ENCODE peak calls at places on chromosomes 11 and 22, in four cellular contexts. One of them, this sample, is unnamed.

GRCh38 chr22:44088976-44089570 is 65.0 kb downstream of the PARVB start:
- DNase-seq in CD8-positive, alpha-beta memory T cell: no peak
- DNase-seq in OCI-LY7: no peak
- DNase-seq in cardiac septum: no peak
- DNase-seq in this sample: no peak

GRCh38 chr11:125376117-125376516 is 119.9 kb downstream of the FEZ1 start:
- DNase-seq in CD8-positive, alpha-beta memory T cell: no peak
- DNase-seq in OCI-LY7: no peak
- DNase-seq in cardiac septum: peak; percentile 87
- DNase-seq in this sample: no peak

GRCh38 chr11:65773784-65774411 is 6.9 kb downstream of the AP5B1 start:
- DNase-seq in CD8-positive, alpha-beta memory T cell: no peak
- DNase-seq in OCI-LY7: peak; percentile 38
- DNase-seq in cardiac septum: no peak
- DNase-seq in this sample: no peak

GRCh38 chr22:48712558-48712957 is 1115.1 kb downstream of the BRD1 start:
- DNase-seq in CD8-positive, alpha-beta memory T cell: no peak
- DNase-seq in OCI-LY7: no peak
- DNase-seq in cardiac septum: peak; percentile 49
- DNase-seq in this sample: no peak

GRCh38 chr11:2574043-2574552 is 125.7 kb downstream of the KCNQ1OT1 start:
- DNase-seq in CD8-positive, alpha-beta memory T cell: no peak
- DNase-seq in OCI-LY7: no peak
- DNase-seq in cardiac septum: no peak
- DNase-seq in this sample: no peak

GRCh38 chr11:32374261-32374711 is 61.1 kb downstream of the WT1 start:
- DNase-seq in CD8-positive, alpha-beta memory T cell: no peak
- DNase-seq in OCI-LY7: peak; percentile 47
- DNase-seq in cardiac septum: no peak
- DNase-seq in this sample: peak; percentile 90

GRCh38 chr22:21054714-21055563 is 9.2 kb downstream of the LRRC74B start:
- DNase-seq in CD8-positive, alpha-beta memory T cell: no peak
- DNase-seq in OCI-LY7: no peak
- DNase-seq in cardiac septum: no peak
- DNase-seq in this sample: no peak

GRCh38 chr22:39388261-39389011 is 11.1 kb upstream of the TAB1 start:
- DNase-seq in CD8-positive, alpha-beta memory T cell: peak; percentile 83
- DNase-seq in OCI-LY7: no peak
- DNase-seq in cardiac septum: peak; percentile 89
- DNase-seq in this sample: no peak

GRCh38 chr22:24981066-24981465 is 28.6 kb downstream of the KIAA1671 start:
- DNase-seq in CD8-positive, alpha-beta memory T cell: no peak
- DNase-seq in OCI-LY7: no peak
- DNase-seq in cardiac septum: no peak
- DNase-seq in this sample: no peak

GRCh38 chr11:45698777-45699497 is 33.5 kb upstream of the CHST1 start:
- DNase-seq in CD8-positive, alpha-beta memory T cell: no peak
- DNase-seq in OCI-LY7: no peak
- DNase-seq in cardiac septum: no peak
- DNase-seq in this sample: no peak

GRCh38 chr11:117749541-117749910 is 47.5 kb downstream of the DSCAML1 start:
- DNase-seq in CD8-positive, alpha-beta memory T cell: no peak
- DNase-seq in OCI-LY7: no peak
- DNase-seq in cardiac septum: no peak
- DNase-seq in this sample: no peak

GRCh38 chr22:41841085-41841712 is 8.3 kb downstream of the SREBF2 start:
- DNase-seq in CD8-positive, alpha-beta memory T cell: no peak
- DNase-seq in OCI-LY7: no peak
- DNase-seq in cardiac septum: no peak
- DNase-seq in this sample: no peak

GRCh38 chr11:65102142-65103095 is 6.4 kb downstream of the VPS51 start:
- DNase-seq in CD8-positive, alpha-beta memory T cell: no peak
- DNase-seq in OCI-LY7: no peak
- DNase-seq in cardiac septum: no peak
- DNase-seq in this sample: no peak

GRCh38 chr22:46007003-46007847 is 30.3 kb upstream of the WNT7B start:
- DNase-seq in CD8-positive, alpha-beta memory T cell: no peak
- DNase-seq in OCI-LY7: no peak
- DNase-seq in cardiac septum: peak; percentile 86
- DNase-seq in this sample: no peak

GRCh38 chr11:58573451-58574104 is 2.1 kb downstream of the LPXN start:
- DNase-seq in CD8-positive, alpha-beta memory T cell: peak; percentile 41
- DNase-seq in OCI-LY7: peak; percentile 78
- DNase-seq in cardiac septum: no peak
- DNase-seq in this sample: peak; percentile 69

GRCh38 chr22:31630331-31631329 is 31.4 kb downstream of the PISD start:
- DNase-seq in CD8-positive, alpha-beta memory T cell: peak; percentile 86
- DNase-seq in OCI-LY7: peak; percentile 96
- DNase-seq in cardiac septum: peak; percentile 93
- DNase-seq in this sample: peak; percentile 84

GRCh38 chr11:66172146-66172545 is 96.3 kb upstream of the RAB1B start:
- DNase-seq in CD8-positive, alpha-beta memory T cell: no peak
- DNase-seq in OCI-LY7: no peak
- DNase-seq in cardiac septum: no peak
- DNase-seq in this sample: no peak

GRCh38 chr11:32893091-32893946 is 708 bp downstream of the QSER1 start:
- DNase-seq in CD8-positive, alpha-beta memory T cell: peak; percentile 25
- DNase-seq in OCI-LY7: peak; percentile 80
- DNase-seq in cardiac septum: no peak
- DNase-seq in this sample: peak; percentile 65

GRCh38 chr11:12502041-12502440 is 124.7 kb downstream of the PARVA start:
- DNase-seq in CD8-positive, alpha-beta memory T cell: no peak
- DNase-seq in OCI-LY7: no peak
- DNase-seq in cardiac septum: no peak
- DNase-seq in this sample: no peak

GRCh38 chr11:118928870-118929495 is 3.3 kb upstream of the BCL9L start:
- DNase-seq in CD8-positive, alpha-beta memory T cell: no peak
- DNase-seq in OCI-LY7: peak; percentile 59
- DNase-seq in cardiac septum: no peak
- DNase-seq in this sample: no peak

This sample was measured in KBM-7.